ENCODE peak calls at places on chromosomes 2 and 18, in ten cellular contexts. B is Calu3, U is fibroblast of lung, S is A549, Q is body of pancreas, F is OCI-LY7, T is heart right ventricle, O is choroid plexus epithelial cell, I is astrocyte of the cerebellum, H is transverse colon. L is an unnamed sample.

GRCh38 chr2:106068415-106068814 is 125.7 kb downstream of the UXS1 start:
- DNase-seq in B (no peak), U (no peak), S (no peak), Q (no peak), F (no peak), T (no peak), O (no peak), I (no peak), H (no peak), L (no peak)

GRCh38 chr2:1581965-1582625 is 162.2 kb downstream of the PXDN start:
- DNase-seq in B (no peak), U (no peak), S (no peak), Q (no peak), F (no peak), T (no peak), O (no peak), I (no peak), H (no peak), L (no peak)

GRCh38 chr2:135701442-135701841 is 40.2 kb upstream of the UBXN4 start:
- DNase-seq in B (no peak), U (peak; percentile 45), S (no peak), Q (no peak), F (no peak), T (no peak), O (peak; percentile 43), I (no peak), H (no peak), L (no peak)

GRCh38 chr2:235900631-235901030 is 267.6 kb downstream of the GBX2 start:
- DNase-seq in B (no peak), U (peak; percentile 12), S (no peak), Q (no peak), F (no peak), T (no peak), O (peak; percentile 28), I (no peak), H (no peak), L (no peak)

GRCh38 chr2:99822487-99823218 is 319.7 kb downstream of the AFF3 start:
- DNase-seq in B (no peak), U (peak; percentile 63), S (no peak), Q (no peak), F (no peak), T (no peak), O (no peak), I (no peak), H (no peak), L (no peak)

GRCh38 chr2:177334940-177335543 is 57.5 kb upstream of the AGPS start:
- DNase-seq in B (peak; percentile 35), U (peak; percentile 36), S (peak; percentile 52), Q (no peak), F (peak; percentile 69), T (peak; percentile 29), O (peak; percentile 65), I (peak; percentile 20), H (no peak), L (no peak)

GRCh38 chr18:55593888-55594287 is 5.9 kb upstream of the TCF4 start:
- DNase-seq in B (no peak), U (peak; percentile 36), S (no peak), Q (no peak), F (no peak), T (no peak), O (no peak), I (no peak), H (no peak), L (no peak)

GRCh38 chr2:54258171-54258570 is 2.1 kb upstream of the TSPYL6 start:
- DNase-seq in B (no peak), U (peak; percentile 60), S (no peak), Q (no peak), F (no peak), T (no peak), O (peak; percentile 81), I (no peak), H (no peak), L (no peak)

GRCh38 chr2:170815746-170816498 is 765 bp upstream of the GAD1 start:
- DNase-seq in B (peak; percentile 88), U (peak; percentile 35), S (peak; percentile 67), Q (peak; percentile 81), F (peak; percentile 50), T (peak; percentile 54), O (peak; percentile 61), I (peak; percentile 24), H (peak; percentile 65), L (peak; percentile 89)

GRCh38 chr18:22428672-22429071 is 11.0 kb upstream of the CTAGE1 start:
- DNase-seq in B (peak; percentile 42), U (peak; percentile 21), S (peak; percentile 12), Q (no peak), F (no peak), T (no peak), O (peak; percentile 43), I (no peak), H (no peak), L (no peak)

GRCh38 chr18:8011906-8012305 is 444.8 kb downstream of the PTPRM start:
- DNase-seq in B (peak; percentile 8), U (no peak), S (no peak), Q (no peak), F (no peak), T (no peak), O (no peak), I (no peak), H (no peak), L (no peak)
- TF ChIP-seq CTCF in B (no peak), U (no peak), S (no peak), Q (no peak), F (peak; percentile 45), T (no peak), O (no peak), I (no peak), H (no peak), L (no peak)

DNA sequence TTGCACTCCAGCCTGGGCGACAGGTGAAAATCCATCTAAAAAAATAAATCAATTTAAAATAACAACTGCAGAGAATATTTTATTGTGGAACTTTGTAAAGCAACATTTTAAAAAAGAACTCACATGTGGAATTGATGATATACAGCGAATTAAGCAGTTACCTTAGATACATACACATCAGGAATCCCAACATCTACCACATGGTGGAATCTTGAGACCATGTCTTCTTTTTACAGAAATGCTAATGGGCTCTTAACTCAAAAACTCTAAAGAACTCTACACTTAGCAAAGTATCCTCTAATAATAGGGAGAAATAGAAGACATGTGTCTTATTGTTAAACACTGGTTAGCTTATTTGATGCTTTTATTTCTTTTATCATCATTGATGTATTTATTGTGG is 373.6 kb downstream of the CDH7 start:
- DNase-seq in B (peak; percentile 4), U (no peak), S (peak; percentile 1), Q (no peak), F (no peak), T (no peak), O (no peak), I (no peak), H (no peak), L (no peak)
- TF ChIP-seq CTCF in B (peak; percentile 27), U (no peak), S (no peak), Q (no peak), F (no peak), T (no peak), O (no peak), I (no peak), H (no peak), L (peak; percentile 53)

GRCh38 chr18:58048243-58048642 is 4.2 kb downstream of the NEDD4L start:
- DNase-seq in B (no peak), U (no peak), S (no peak), Q (no peak), F (no peak), T (no peak), O (no peak), I (no peak), H (no peak), L (no peak)

GRCh38 chr18:58049000-58049688 is 5.1 kb downstream of the NEDD4L start:
- DNase-seq in B (no peak), U (no peak), S (no peak), Q (no peak), F (no peak), T (no peak), O (no peak), I (no peak), H (no peak), L (no peak)

GRCh38 chr18:58052960-58053359 is 8.9 kb downstream of the NEDD4L start:
- DNase-seq in B (no peak), U (no peak), S (no peak), Q (no peak), F (no peak), T (no peak), O (no peak), I (no peak), H (no peak), L (no peak)

GRCh38 chr18:58054041-58054733 is 10.2 kb downstream of the NEDD4L start:
- DNase-seq in B (peak; percentile 32), U (peak; percentile 78), S (peak; percentile 26), Q (peak; percentile 56), F (no peak), T (no peak), O (peak; percentile 66), I (peak; percentile 36), H (no peak), L (no peak)

DNA sequence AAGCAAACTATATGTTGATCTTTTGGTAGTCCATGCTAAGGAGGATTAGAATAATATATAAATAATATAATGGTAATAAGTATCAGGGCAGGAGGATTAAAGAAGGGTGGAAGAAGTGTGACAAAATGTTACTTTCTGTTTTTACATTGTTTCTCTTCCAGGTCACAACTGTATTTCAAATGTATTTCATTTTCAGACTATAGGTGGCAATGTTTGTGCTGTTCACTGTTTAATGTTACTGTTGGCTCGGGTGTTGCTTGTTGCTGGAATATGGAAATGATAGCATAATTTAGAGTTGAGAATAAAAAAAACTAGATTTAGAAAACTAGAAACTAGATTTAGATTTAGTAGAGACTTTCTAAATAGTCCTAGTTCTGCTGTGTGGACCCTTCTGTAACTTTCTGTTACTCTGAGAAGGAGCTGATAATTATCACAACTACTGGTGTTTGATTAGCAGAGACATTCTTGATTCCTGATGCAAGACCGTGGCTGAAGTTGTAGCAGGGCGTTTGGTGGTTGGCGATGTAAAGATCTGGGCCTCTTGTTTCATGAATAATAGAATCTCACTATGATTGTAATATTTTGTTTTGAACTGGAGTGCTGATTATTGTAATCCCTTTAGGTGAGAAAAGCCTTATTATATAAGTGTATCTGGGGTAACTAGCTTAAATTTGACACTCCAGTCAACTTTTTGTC is 7.9 kb downstream of the NEDD4L start:
- DNase-seq in B (no peak), U (peak; percentile 41), S (no peak), Q (peak; percentile 32), F (no peak), T (no peak), O (peak; percentile 65), I (no peak), H (no peak), L (no peak)
- TF ChIP-seq CTCF in B (peak; percentile 27), U (peak; percentile 27), S (peak; percentile 52), Q (peak; percentile 64), F (peak; percentile 55), T (no peak), O (peak; percentile 50), I (peak; percentile 37), H (no peak), L (no peak)

DNA sequence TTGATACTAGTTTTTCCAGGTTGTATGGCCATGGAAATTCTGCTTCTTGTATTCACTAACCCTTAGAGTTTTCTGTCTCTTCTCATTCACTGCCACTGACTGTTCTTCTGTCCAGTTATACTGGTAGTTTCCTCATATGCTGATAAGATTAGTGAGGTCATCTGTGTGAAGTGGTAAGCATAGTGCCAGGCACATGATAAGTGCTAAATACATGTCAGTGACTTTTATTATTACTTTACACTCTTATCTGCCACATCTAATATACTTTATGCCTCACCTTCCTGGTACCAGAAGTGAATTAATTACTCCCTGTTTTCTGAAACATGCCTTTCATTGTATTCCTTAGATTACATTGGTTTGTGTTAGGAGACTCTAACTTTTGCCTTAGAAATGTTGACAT is 91.3 kb downstream of the NBEAL1 start:
- DNase-seq in B (no peak), U (peak; percentile 13), S (no peak), Q (no peak), F (no peak), T (no peak), O (no peak), I (no peak), H (no peak), L (no peak)
- TF ChIP-seq CTCF in B (no peak), U (no peak), S (no peak), Q (no peak), F (no peak), T (no peak), O (no peak), I (no peak), H (no peak), L (no peak)